ENCODE peak calls at places on chromosomes 2 and 18, in six cellular contexts. T, A, P, X, Q and Z are unnamed samples.

GRCh38 chr2:158486150-158486969 is 29.6 kb downstream of the PKP4 start:
- DNase-seq in T (no peak), A (no peak), P (no peak), X (no peak), Q (no peak), Z (no peak)

GRCh38 chr18:54453996-54454395 is 96.3 kb downstream of the C18orf54 start:
- DNase-seq in T (no peak), A (no peak), P (no peak), X (no peak), Q (no peak), Z (no peak)

GRCh38 chr18:23143059-23143831 is 8.0 kb downstream of the CABLES1 start:
- DNase-seq in T (peak), A (no peak), P (no peak), X (no peak), Q (no peak), Z (no peak)

GRCh38 chr2:109226128-109226527 is 97.1 kb downstream of the SH3RF3 start:
- DNase-seq in T (no peak), A (no peak), P (no peak), X (no peak), Q (no peak), Z (no peak)

GRCh38 chr2:85579266-85579935 is 2.0 kb downstream of the VAMP8 start:
- DNase-seq in T (peak), A (no peak), P (no peak), X (no peak), Q (no peak), Z (no peak)

GRCh38 chr2:217922101-217923006 is 80.4 kb downstream of the TNS1 start:
- DNase-seq in T (peak), A (no peak), P (no peak), X (peak), Q (no peak), Z (no peak)

GRCh38 chr18:54509793-54510192 is 81.3 kb upstream of the DYNAP start:
- DNase-seq in T (no peak), A (no peak), P (no peak), X (no peak), Q (no peak), Z (no peak)

GRCh38 chr2:240426797-240427721 is 8.4 kb upstream of the GPC1 start:
- DNase-seq in T (no peak), A (no peak), P (no peak), X (peak), Q (no peak), Z (no peak)

GRCh38 chr2:217445726-217446125 is 557.1 kb downstream of the TNS1 start:
- DNase-seq in T (no peak), A (no peak), P (no peak), X (no peak), Q (no peak), Z (no peak)

GRCh38 chr2:223226264-223226663 is 174.3 kb downstream of the KCNE4 start:
- DNase-seq in T (no peak), A (no peak), P (no peak), X (no peak), Q (no peak), Z (no peak)

GRCh38 chr18:44839239-44839666 is 158.6 kb downstream of the SETBP1 start:
- DNase-seq in T (peak), A (peak), P (peak), X (no peak), Q (no peak), Z (peak)

GRCh38 chr2:209609531-209609930 is 162.1 kb upstream of the UNC80 start:
- DNase-seq in T (no peak), A (no peak), P (no peak), X (no peak), Q (no peak), Z (no peak)

GRCh38 chr2:128520787-128521186 is 202.1 kb upstream of the HS6ST1 start:
- DNase-seq in T (no peak), A (no peak), P (no peak), X (no peak), Q (no peak), Z (no peak)

GRCh38 chr18:43078485-43079092 is 36.9 kb downstream of the RIT2 start:
- DNase-seq in T (no peak), A (no peak), P (no peak), X (no peak), Q (no peak), Z (no peak)

GRCh38 chr18:78538669-78539440 is 440.8 kb upstream of the SALL3 start:
- DNase-seq in T (no peak), A (no peak), P (no peak), X (no peak), Q (no peak), Z (no peak)

GRCh38 chr2:44392338-44392943 is 30.7 kb downstream of the CAMKMT start:
- DNase-seq in T (no peak), A (no peak), P (peak), X (peak), Q (no peak), Z (no peak)

GRCh38 chr18:56869189-56869777 is 218.1 kb downstream of the WDR7 start:
- DNase-seq in T (peak), A (peak), P (no peak), X (peak), Q (peak), Z (peak)

GRCh38 chr2:130759906-130760753 is 4.8 kb downstream of the AMER3 start:
- DNase-seq in T (no peak), A (no peak), P (no peak), X (no peak), Q (no peak), Z (no peak)

GRCh38 chr2:109494842-109495241 is 118.9 kb downstream of the SEPTIN10 start:
- DNase-seq in T (no peak), A (no peak), P (no peak), X (no peak), Q (no peak), Z (no peak)

GRCh38 chr18:36887864-36888263 is 58.9 kb downstream of the KIAA1328 start:
- DNase-seq in T (no peak), A (no peak), P (no peak), X (no peak), Q (no peak), Z (no peak)

GRCh38 chr2:133885847-133886246 is 317.6 kb upstream of the NCKAP5 start:
- DNase-seq in T (peak), A (no peak), P (no peak), X (no peak), Q (no peak), Z (no peak)

GRCh38 chr2:109649736-109650695 is 35.9 kb downstream of the SOWAHC start:
- DNase-seq in T (no peak), A (no peak), P (no peak), X (no peak), Q (no peak), Z (no peak)

GRCh38 chr2:6863792-6864191 is 1.9 kb downstream of the CMPK2 start:
- DNase-seq in T (no peak), A (no peak), P (no peak), X (no peak), Q (no peak), Z (no peak)

GRCh38 chr2:233267516-233268245 is 16.2 kb downstream of the ATG16L1 start:
- DNase-seq in T (no peak), A (no peak), P (peak), X (no peak), Q (peak), Z (no peak)

GRCh38 chr18:39489426-39489825 is 1923.8 kb upstream of the CELF4 start:
- DNase-seq in T (no peak), A (no peak), P (no peak), X (no peak), Q (no peak), Z (no peak)

GRCh38 chr2:101806123-101806522 is 108.6 kb downstream of the MAP4K4 start:
- DNase-seq in T (no peak), A (no peak), P (no peak), X (no peak), Q (no peak), Z (no peak)

GRCh38 chr2:159044804-159045286 is 76.4 kb downstream of the TANC1 start:
- DNase-seq in T (peak), A (no peak), P (no peak), X (no peak), Q (no peak), Z (no peak)

GRCh38 chr2:62857139-62857931 is 151.8 kb downstream of the EHBP1 start:
- DNase-seq in T (no peak), A (no peak), P (no peak), X (no peak), Q (no peak), Z (no peak)